ENCODE peak calls at places on chromosomes 13 and 19, in nine cellular contexts. U is endothelial cell of umbilical vein, Z is osteoblast, C is astrocyte, H is cardiac muscle cell, Q is thyroid gland, R is hepatocyte, T is esophagus squamous epithelium, P is heart left ventricle. S is an unnamed sample.

GRCh38 chr13:112969692-112970338 is 801 bp downstream of the MCF2L start:
- DNase-seq in T (no peak), Q (no peak), P (no peak), C (no peak), Z (peak), H (no peak), U (no peak), R (no peak), S (no peak)

GRCh38 chr13:73338389-73338788 is 279.6 kb downstream of the KLF5 start:
- DNase-seq in U (no peak), R (no peak), H (peak), C (no peak), T (no peak), Z (peak), Q (no peak), P (no peak), S (peak)

GRCh38 chr13:34733720-34734119 is 208.3 kb upstream of the NBEA start:
- DNase-seq in H (peak), Q (no peak), R (peak), C (peak), Z (no peak), T (no peak), U (no peak), P (no peak), S (no peak)

GRCh38 chr19:7618366-7618765 is 11.0 kb downstream of the XAB2 start:
- DNase-seq in Q (peak), U (no peak), R (peak), Z (no peak), H (no peak), C (no peak), P (no peak), T (no peak), S (peak)

GRCh38 chr13:19587635-19588300 is 26.4 kb upstream of the TPTE2 start:
- DNase-seq in Z (peak), H (peak), C (peak), Q (no peak), P (no peak), U (peak), T (no peak), R (peak), S (peak)

GRCh38 chr13:60398949-60399589 is 2.0 kb downstream of the TDRD3 start:
- DNase-seq in R (no peak), P (no peak), Z (peak), Q (no peak), U (peak), C (peak), T (no peak), H (peak), S (no peak)

GRCh38 chr13:23628765-23629565 is 58.8 kb downstream of the TNFRSF19 start:
- DNase-seq in H (peak), Z (peak), U (no peak), Q (no peak), T (no peak), R (no peak), C (peak), P (no peak), S (no peak)

GRCh38 chr13:34911159-34911558 is 30.9 kb upstream of the NBEA start:
- DNase-seq in Q (no peak), H (no peak), C (no peak), U (no peak), R (no peak), P (no peak), T (no peak), Z (no peak), S (no peak)

GRCh38 chr13:64130600-64130999 is 2715.0 kb upstream of the PCDH20 start:
- DNase-seq in U (no peak), P (no peak), T (no peak), Q (no peak), H (peak), R (no peak), Z (no peak), C (no peak), S (no peak)

GRCh38 chr19:23554548-23554947 is 132.5 kb downstream of the ZNF675 start:
- DNase-seq in T (no peak), C (no peak), R (no peak), U (no peak), P (no peak), Z (no peak), Q (no peak), H (no peak), S (no peak)

GRCh38 chr13:29849071-29849541 is 1.3 kb downstream of the UBL3 start:
- DNase-seq in T (no peak), Q (peak), H (peak), U (peak), C (peak), Z (peak), R (peak), P (no peak), S (peak)

GRCh38 chr19:29526730-29527499 is 1.1 kb downstream of the VSTM2B start:
- DNase-seq in T (no peak), U (no peak), C (no peak), Q (no peak), P (peak), R (no peak), H (no peak), Z (no peak), S (no peak)

GRCh38 chr13:104466016-104466415 is 1399.8 kb upstream of the SLC10A2 start:
- DNase-seq in Z (no peak), H (no peak), C (no peak), Q (no peak), T (no peak), P (no peak), R (no peak), U (no peak), S (no peak)

GRCh38 chr19:51020988-51021651 is 1.6 kb upstream of the KLK10 start:
- DNase-seq in P (no peak), H (peak), T (no peak), Z (peak), R (peak), U (peak), Q (peak), C (peak), S (peak)

GRCh38 chr13:95643471-95643813 is 1.1 kb downstream of the DZIP1 start:
- DNase-seq in C (peak), Q (no peak), P (no peak), T (no peak), Z (peak), U (no peak), R (peak), H (peak), S (no peak)

GRCh38 chr19:51366999-51367564 is 894 bp upstream of the ETFB start:
- DNase-seq in C (no peak), Z (peak), Q (no peak), P (no peak), R (peak), U (peak), H (no peak), T (no peak), S (no peak)

GRCh38 chr19:1466018-1466460 is 13.0 kb downstream of the C19orf25 start:
- DNase-seq in C (no peak), H (no peak), Z (no peak), P (no peak), Q (no peak), R (no peak), U (no peak), T (no peak), S (no peak)
- TF ChIP-seq CTCF in C (no peak), H (no peak), Z (no peak), P (no peak), Q (no peak), R (no peak), U (no peak), T (no peak), S (no peak)

GRCh38 chr13:114106991-114107685 is 25.3 kb downstream of the RASA3 start:
- DNase-seq in R (no peak), T (no peak), C (no peak), Z (peak), U (no peak), Q (no peak), H (no peak), P (peak), S (peak)

GRCh38 chr13:114105351-114106225 is 26.8 kb downstream of the RASA3 start:
- DNase-seq in T (no peak), U (no peak), Z (peak), P (peak), Q (no peak), C (no peak), H (no peak), R (no peak), S (no peak)

GRCh38 chr13:114107686-114108081 is 24.7 kb downstream of the RASA3 start:
- DNase-seq in T (no peak), H (peak), U (peak), R (no peak), P (peak), Z (peak), C (peak), Q (peak), S (no peak)

GRCh38 chr13:114108141-114108761 is 24.2 kb downstream of the RASA3 start:
- DNase-seq in Q (no peak), P (peak), H (no peak), Z (peak), U (no peak), R (no peak), C (no peak), T (no peak), S (no peak)

GRCh38 chr13:114106526-114106925 is 25.9 kb downstream of the RASA3 start:
- DNase-seq in T (no peak), R (no peak), C (no peak), U (no peak), Q (no peak), P (no peak), H (no peak), Z (peak), S (no peak)
- H3K27ac ChIP-seq in T (no peak), R (no peak), C (no peak), U (no peak), Q (no peak), P (no peak), H (peak), Z (no peak), S (no peak)

GRCh38 chr19:11693505-11694499 is 44.9 kb downstream of the ZNF823 start:
- DNase-seq in Z (no peak), T (no peak), H (peak), C (peak), R (peak), P (no peak), Q (peak), U (no peak), S (no peak)
- TF ChIP-seq CTCF in Z (no peak), T (no peak), H (no peak), C (no peak), R (no peak), P (no peak), Q (no peak), U (no peak), S (no peak)

GRCh38 chr13:50842711-50843255 is 709 bp downstream of the DLEU7 start:
- DNase-seq in T (no peak), U (no peak), H (no peak), Q (no peak), R (no peak), C (no peak), P (no peak), Z (peak), S (no peak)
- H3K27ac ChIP-seq in T (no peak), U (no peak), H (no peak), Q (no peak), R (no peak), C (no peak), P (no peak), Z (no peak), S (no peak)

GRCh38 chr13:106532111-106532929 is 3.1 kb downstream of the EFNB2 start:
- DNase-seq in H (peak), P (no peak), Z (no peak), R (peak), T (no peak), C (peak), Q (peak), U (peak), S (no peak)

GRCh38 chr13:106533101-106533939 is 2.1 kb downstream of the EFNB2 start:
- DNase-seq in C (peak), U (peak), T (no peak), P (peak), R (peak), Z (peak), H (peak), Q (peak), S (peak)

GRCh38 chr13:106535552-106536243 is at the start of gene EFNB2:
- DNase-seq in T (peak), C (peak), Z (peak), U (peak), R (peak), Q (peak), P (peak), H (peak), S (peak)

GRCh38 chr13:106534844-106535551 is 464 bp downstream of the EFNB2 start:
- DNase-seq in H (peak), C (peak), T (no peak), Q (peak), U (peak), P (peak), Z (peak), R (peak), S (peak)

DNA sequence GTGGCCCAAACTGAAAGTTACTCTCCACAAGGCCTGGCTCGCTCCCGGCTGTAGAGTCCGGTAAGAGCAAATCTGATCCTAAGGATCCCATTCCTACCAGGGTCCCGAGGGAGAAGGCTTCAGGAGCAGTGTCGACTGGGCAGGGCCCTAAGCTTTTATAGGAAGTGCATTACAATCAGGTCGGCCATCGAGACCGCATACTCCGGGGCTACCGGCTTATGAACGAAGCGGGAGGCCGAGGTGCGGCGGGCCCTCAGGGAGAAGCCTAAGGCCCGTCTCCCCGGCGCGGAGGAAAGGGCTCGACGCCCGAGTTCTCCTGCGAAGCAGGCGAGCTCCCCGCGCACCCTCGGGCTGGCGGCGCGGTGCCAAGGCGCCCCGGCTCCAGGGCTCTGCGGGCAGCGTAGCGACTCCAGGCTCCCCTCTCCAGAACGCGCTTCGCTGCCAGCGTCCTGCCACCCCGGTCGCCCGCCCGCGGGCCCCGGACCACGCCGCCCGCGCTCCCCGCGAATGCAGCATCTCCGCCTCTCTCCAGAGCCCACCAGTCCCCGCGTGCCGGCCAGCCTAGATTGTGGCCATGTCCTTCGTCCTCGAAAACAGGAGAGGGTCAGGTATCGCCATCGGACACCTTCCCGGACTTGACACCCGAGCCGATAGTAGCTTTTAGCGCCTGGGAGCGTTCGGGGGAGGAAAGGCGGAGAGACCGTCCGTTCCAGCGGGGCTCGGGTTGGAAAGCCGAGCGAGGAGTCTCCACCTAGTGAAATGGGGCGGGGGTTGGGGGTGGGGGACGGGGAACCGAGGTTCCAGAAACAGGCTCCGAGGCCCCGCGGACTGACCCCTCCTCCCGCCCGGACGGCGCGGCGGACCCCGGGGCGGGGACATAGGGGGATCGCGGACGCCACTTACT is 1.3 kb downstream of the EFNB2 start:
- DNase-seq in U (peak), T (no peak), C (peak), R (peak), Z (peak), H (peak), P (peak), Q (peak), S (peak)
- TF ChIP-seq CTCF in U (no peak), T (no peak), C (no peak), R (no peak), Z (peak), H (no peak), P (no peak), Q (no peak), S (no peak)

S was measured in body of pancreas.